ENCODE peak calls at places on chromosomes 6 and 20, in nine cellular contexts. One of them, this sample, is unnamed.

GRCh38 chr6:40326689-40327404 is 260.3 kb downstream of the LRFN2 start:
- DNase-seq in hepatocyte: no peak
- DNase-seq in mesenchymal stem cell: no peak
- DNase-seq in SK-N-MC: no peak
- DNase-seq in cardiac fibroblast: no peak
- DNase-seq in left ventricle myocardium inferior: no peak
- DNase-seq in GM23248: no peak
- DNase-seq in WERI-Rb-1: no peak
- DNase-seq in neural progenitor cell: no peak
- DNase-seq in this sample: no peak

GRCh38 chr20:7695622-7696021 is 244.6 kb downstream of the HAO1 start:
- DNase-seq in hepatocyte: no peak
- DNase-seq in mesenchymal stem cell: peak
- DNase-seq in SK-N-MC: no peak
- DNase-seq in cardiac fibroblast: no peak
- DNase-seq in left ventricle myocardium inferior: no peak
- DNase-seq in GM23248: peak
- DNase-seq in WERI-Rb-1: no peak
- DNase-seq in neural progenitor cell: no peak
- DNase-seq in this sample: no peak

GRCh38 chr6:10138917-10139316 is 276.0 kb downstream of the TFAP2A start:
- DNase-seq in hepatocyte: no peak
- DNase-seq in mesenchymal stem cell: peak
- DNase-seq in SK-N-MC: no peak
- DNase-seq in cardiac fibroblast: no peak
- DNase-seq in left ventricle myocardium inferior: no peak
- DNase-seq in GM23248: peak
- DNase-seq in WERI-Rb-1: no peak
- DNase-seq in neural progenitor cell: no peak
- DNase-seq in this sample: no peak

GRCh38 chr6:85470023-85470410 is 20.1 kb downstream of the NT5E start:
- DNase-seq in hepatocyte: no peak
- DNase-seq in mesenchymal stem cell: peak
- DNase-seq in SK-N-MC: no peak
- DNase-seq in cardiac fibroblast: no peak
- DNase-seq in left ventricle myocardium inferior: no peak
- DNase-seq in GM23248: peak
- DNase-seq in WERI-Rb-1: no peak
- DNase-seq in neural progenitor cell: no peak
- DNase-seq in this sample: no peak

GRCh38 chr20:19968488-19969073 is 48.6 kb upstream of the NAA20 start:
- DNase-seq in hepatocyte: no peak
- DNase-seq in mesenchymal stem cell: peak
- DNase-seq in SK-N-MC: no peak
- DNase-seq in cardiac fibroblast: no peak
- DNase-seq in left ventricle myocardium inferior: no peak
- DNase-seq in GM23248: no peak
- DNase-seq in WERI-Rb-1: no peak
- DNase-seq in neural progenitor cell: no peak
- DNase-seq in this sample: no peak

GRCh38 chr6:11433860-11434259 is 103.7 kb upstream of the TMEM170B start:
- DNase-seq in hepatocyte: no peak
- DNase-seq in mesenchymal stem cell: no peak
- DNase-seq in SK-N-MC: no peak
- DNase-seq in cardiac fibroblast: no peak
- DNase-seq in left ventricle myocardium inferior: no peak
- DNase-seq in GM23248: no peak
- DNase-seq in WERI-Rb-1: no peak
- DNase-seq in neural progenitor cell: no peak
- DNase-seq in this sample: no peak

GRCh38 chr6:144314003-144314485 is 28.9 kb downstream of the UTRN start:
- DNase-seq in hepatocyte: no peak
- DNase-seq in mesenchymal stem cell: peak
- DNase-seq in SK-N-MC: no peak
- DNase-seq in cardiac fibroblast: peak
- DNase-seq in left ventricle myocardium inferior: peak
- DNase-seq in GM23248: peak
- DNase-seq in WERI-Rb-1: no peak
- DNase-seq in neural progenitor cell: no peak
- DNase-seq in this sample: peak

GRCh38 chr20:3995067-3995748 is 20.1 kb downstream of the RNF24 start:
- DNase-seq in hepatocyte: no peak
- DNase-seq in mesenchymal stem cell: peak
- DNase-seq in SK-N-MC: no peak
- DNase-seq in cardiac fibroblast: peak
- DNase-seq in left ventricle myocardium inferior: no peak
- DNase-seq in GM23248: peak
- DNase-seq in WERI-Rb-1: no peak
- DNase-seq in neural progenitor cell: no peak
- DNase-seq in this sample: no peak

GRCh38 chr20:881051-881820 is 34.9 kb downstream of the ANGPT4 start:
- DNase-seq in hepatocyte: no peak
- DNase-seq in mesenchymal stem cell: peak
- DNase-seq in SK-N-MC: no peak
- DNase-seq in cardiac fibroblast: peak
- DNase-seq in left ventricle myocardium inferior: no peak
- DNase-seq in GM23248: peak
- DNase-seq in WERI-Rb-1: no peak
- DNase-seq in neural progenitor cell: no peak
- DNase-seq in this sample: no peak

GRCh38 chr6:27542485-27542884 is 69.6 kb upstream of the ZNF184 start:
- DNase-seq in hepatocyte: no peak
- DNase-seq in mesenchymal stem cell: no peak
- DNase-seq in SK-N-MC: no peak
- DNase-seq in cardiac fibroblast: no peak
- DNase-seq in left ventricle myocardium inferior: no peak
- DNase-seq in GM23248: no peak
- DNase-seq in WERI-Rb-1: no peak
- DNase-seq in neural progenitor cell: no peak
- DNase-seq in this sample: no peak

GRCh38 chr6:27539551-27539950 is 66.6 kb upstream of the ZNF184 start:
- DNase-seq in hepatocyte: no peak
- DNase-seq in mesenchymal stem cell: no peak
- DNase-seq in SK-N-MC: no peak
- DNase-seq in cardiac fibroblast: no peak
- DNase-seq in left ventricle myocardium inferior: no peak
- DNase-seq in GM23248: no peak
- DNase-seq in WERI-Rb-1: no peak
- DNase-seq in neural progenitor cell: peak
- DNase-seq in this sample: no peak

GRCh38 chr6:27544612-27545260 is 71.8 kb upstream of the ZNF184 start:
- DNase-seq in hepatocyte: no peak
- DNase-seq in mesenchymal stem cell: no peak
- DNase-seq in SK-N-MC: no peak
- DNase-seq in cardiac fibroblast: no peak
- DNase-seq in left ventricle myocardium inferior: no peak
- DNase-seq in GM23248: peak
- DNase-seq in WERI-Rb-1: no peak
- DNase-seq in neural progenitor cell: peak
- DNase-seq in this sample: no peak

GRCh38 chr6:27541212-27541931 is 68.5 kb upstream of the ZNF184 start:
- DNase-seq in hepatocyte: no peak
- DNase-seq in mesenchymal stem cell: no peak
- DNase-seq in SK-N-MC: no peak
- DNase-seq in cardiac fibroblast: no peak
- DNase-seq in left ventricle myocardium inferior: no peak
- DNase-seq in GM23248: no peak
- DNase-seq in WERI-Rb-1: no peak
- DNase-seq in neural progenitor cell: peak
- DNase-seq in this sample: no peak

DNA sequence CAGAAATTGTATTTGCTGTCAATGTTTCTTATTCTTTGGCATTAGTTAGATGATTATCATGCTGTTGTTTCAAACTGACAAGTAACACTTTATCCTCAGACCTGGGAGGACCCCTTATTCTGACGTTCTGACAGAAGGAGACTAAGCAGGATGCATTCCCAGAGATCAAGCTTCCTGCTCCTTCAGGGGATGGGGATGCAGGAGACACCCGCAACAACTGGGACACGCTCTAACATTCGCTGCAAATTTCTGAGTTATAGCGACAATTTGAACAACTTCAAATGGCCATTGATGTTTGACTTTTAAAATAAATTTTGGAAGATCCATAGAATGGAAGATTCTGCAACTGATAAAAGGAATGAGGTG is 69.0 kb upstream of the ZNF184 start:
- DNase-seq in hepatocyte: no peak
- DNase-seq in mesenchymal stem cell: no peak
- DNase-seq in SK-N-MC: no peak
- DNase-seq in cardiac fibroblast: no peak
- DNase-seq in left ventricle myocardium inferior: no peak
- DNase-seq in GM23248: no peak
- DNase-seq in WERI-Rb-1: no peak
- DNase-seq in neural progenitor cell: no peak
- DNase-seq in this sample: no peak
- H3K4me3 ChIP-seq in hepatocyte: no peak
- H3K4me3 ChIP-seq in mesenchymal stem cell: no peak
- H3K4me3 ChIP-seq in SK-N-MC: no peak
- H3K4me3 ChIP-seq in cardiac fibroblast: no peak
- H3K4me3 ChIP-seq in left ventricle myocardium inferior: no peak
- H3K4me3 ChIP-seq in GM23248: no peak
- H3K4me3 ChIP-seq in WERI-Rb-1: no peak
- H3K4me3 ChIP-seq in neural progenitor cell: no peak
- H3K4me3 ChIP-seq in this sample: no peak

GRCh38 chr6:90285611-90286381 is 10.8 kb downstream of the BACH2 start:
- DNase-seq in hepatocyte: peak
- DNase-seq in mesenchymal stem cell: peak
- DNase-seq in SK-N-MC: no peak
- DNase-seq in cardiac fibroblast: peak
- DNase-seq in left ventricle myocardium inferior: peak
- DNase-seq in GM23248: peak
- DNase-seq in WERI-Rb-1: no peak
- DNase-seq in neural progenitor cell: peak
- DNase-seq in this sample: peak

GRCh38 chr6:90288404-90288803 is 8.2 kb downstream of the BACH2 start:
- DNase-seq in hepatocyte: peak
- DNase-seq in mesenchymal stem cell: no peak
- DNase-seq in SK-N-MC: no peak
- DNase-seq in cardiac fibroblast: no peak
- DNase-seq in left ventricle myocardium inferior: no peak
- DNase-seq in GM23248: peak
- DNase-seq in WERI-Rb-1: peak
- DNase-seq in neural progenitor cell: peak
- DNase-seq in this sample: no peak

GRCh38 chr6:90284236-90284744 is 12.4 kb downstream of the BACH2 start:
- DNase-seq in hepatocyte: peak
- DNase-seq in mesenchymal stem cell: peak
- DNase-seq in SK-N-MC: no peak
- DNase-seq in cardiac fibroblast: peak
- DNase-seq in left ventricle myocardium inferior: no peak
- DNase-seq in GM23248: peak
- DNase-seq in WERI-Rb-1: no peak
- DNase-seq in neural progenitor cell: peak
- DNase-seq in this sample: peak

GRCh38 chr6:90286884-90287488 is 9.7 kb downstream of the BACH2 start:
- DNase-seq in hepatocyte: peak
- DNase-seq in mesenchymal stem cell: peak
- DNase-seq in SK-N-MC: no peak
- DNase-seq in cardiac fibroblast: peak
- DNase-seq in left ventricle myocardium inferior: no peak
- DNase-seq in GM23248: peak
- DNase-seq in WERI-Rb-1: peak
- DNase-seq in neural progenitor cell: peak
- DNase-seq in this sample: no peak

DNA sequence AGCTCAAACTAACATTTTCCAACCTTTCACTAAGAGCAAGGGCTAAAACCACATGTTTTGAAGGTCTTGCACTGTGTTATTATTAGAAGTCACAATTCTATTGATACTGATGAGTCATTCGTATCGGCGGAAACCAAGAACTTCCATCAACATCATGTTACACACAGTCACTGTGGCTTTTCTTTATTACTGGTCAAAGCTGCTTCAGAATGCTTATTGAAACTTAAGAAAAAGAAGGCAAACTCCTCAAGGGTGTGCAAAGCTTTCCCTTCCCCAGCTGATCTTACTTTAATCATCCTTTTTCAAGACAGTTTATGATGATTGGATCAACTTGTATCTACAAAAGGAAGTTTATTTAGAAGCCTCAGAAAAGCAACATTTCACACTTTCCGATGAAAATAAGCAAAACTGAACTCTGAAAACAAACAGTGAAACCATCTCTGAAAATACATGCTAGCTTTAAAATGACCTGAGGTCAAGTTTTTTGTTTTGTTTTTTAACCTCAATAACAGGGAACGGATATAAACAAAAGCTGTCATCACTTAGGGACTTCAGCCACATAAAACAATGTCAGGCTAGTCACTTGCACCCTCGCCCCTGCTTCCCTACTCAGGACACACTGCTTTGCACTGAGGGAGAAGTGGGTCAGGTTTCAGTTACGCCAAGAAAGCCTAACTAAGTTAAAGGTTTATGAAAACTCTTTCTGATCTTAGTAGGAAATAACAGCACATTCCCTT is 11.7 kb downstream of the BACH2 start:
- DNase-seq in hepatocyte: no peak
- DNase-seq in mesenchymal stem cell: peak
- DNase-seq in SK-N-MC: no peak
- DNase-seq in cardiac fibroblast: peak
- DNase-seq in left ventricle myocardium inferior: no peak
- DNase-seq in GM23248: peak
- DNase-seq in WERI-Rb-1: no peak
- DNase-seq in neural progenitor cell: no peak
- DNase-seq in this sample: no peak
- H3K4me3 ChIP-seq in hepatocyte: no peak
- H3K4me3 ChIP-seq in mesenchymal stem cell: peak
- H3K4me3 ChIP-seq in SK-N-MC: no peak
- H3K4me3 ChIP-seq in cardiac fibroblast: peak
- H3K4me3 ChIP-seq in left ventricle myocardium inferior: peak
- H3K4me3 ChIP-seq in GM23248: peak
- H3K4me3 ChIP-seq in WERI-Rb-1: no peak
- H3K4me3 ChIP-seq in neural progenitor cell: no peak
- H3K4me3 ChIP-seq in this sample: peak

GRCh38 chr6:26019261-26019845 is 56.8 kb downstream of the TRIM38 start:
- DNase-seq in hepatocyte: no peak
- DNase-seq in mesenchymal stem cell: no peak
- DNase-seq in SK-N-MC: no peak
- DNase-seq in cardiac fibroblast: no peak
- DNase-seq in left ventricle myocardium inferior: no peak
- DNase-seq in GM23248: no peak
- DNase-seq in WERI-Rb-1: no peak
- DNase-seq in neural progenitor cell: no peak
- DNase-seq in this sample: no peak
- H3K4me3 ChIP-seq in hepatocyte: no peak
- H3K4me3 ChIP-seq in mesenchymal stem cell: peak
- H3K4me3 ChIP-seq in SK-N-MC: no peak
- H3K4me3 ChIP-seq in cardiac fibroblast: no peak
- H3K4me3 ChIP-seq in left ventricle myocardium inferior: no peak
- H3K4me3 ChIP-seq in GM23248: peak
- H3K4me3 ChIP-seq in WERI-Rb-1: no peak
- H3K4me3 ChIP-seq in neural progenitor cell: no peak
- H3K4me3 ChIP-seq in this sample: no peak

DNA sequence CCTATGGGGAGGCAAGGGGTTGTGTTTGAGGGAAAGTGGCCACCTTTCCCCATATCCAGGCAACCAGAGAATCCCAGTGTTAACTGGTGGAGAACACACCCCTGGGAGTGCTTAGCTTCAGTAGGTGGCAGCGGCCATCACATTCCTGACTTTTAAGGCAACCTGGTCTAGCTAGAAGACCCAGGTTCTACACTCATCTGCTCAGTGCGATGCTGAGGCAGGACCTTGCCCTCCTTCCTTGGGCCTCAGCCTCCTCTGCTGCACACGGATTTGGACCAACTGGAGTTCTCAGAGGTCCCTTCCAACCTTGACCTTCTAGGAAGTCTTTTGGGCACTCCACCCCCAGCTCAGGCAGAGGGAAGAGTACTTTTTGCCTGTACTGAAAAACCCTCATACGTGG is 3.0 kb downstream of the CCND3 start:
- DNase-seq in hepatocyte: no peak
- DNase-seq in mesenchymal stem cell: no peak
- DNase-seq in SK-N-MC: no peak
- DNase-seq in cardiac fibroblast: no peak
- DNase-seq in left ventricle myocardium inferior: no peak
- DNase-seq in GM23248: no peak
- DNase-seq in WERI-Rb-1: no peak
- DNase-seq in neural progenitor cell: peak
- DNase-seq in this sample: no peak
- H3K4me3 ChIP-seq in hepatocyte: no peak
- H3K4me3 ChIP-seq in mesenchymal stem cell: peak
- H3K4me3 ChIP-seq in SK-N-MC: peak
- H3K4me3 ChIP-seq in cardiac fibroblast: no peak
- H3K4me3 ChIP-seq in left ventricle myocardium inferior: peak
- H3K4me3 ChIP-seq in GM23248: peak
- H3K4me3 ChIP-seq in WERI-Rb-1: no peak
- H3K4me3 ChIP-seq in neural progenitor cell: no peak
- H3K4me3 ChIP-seq in this sample: peak

This sample was measured in skeletal muscle cell.